ENCODE peak calls at places on chromosomes 2 and 18, in five cellular contexts. One of them, this sample, is unnamed.

GRCh38 chr18:61379827-61380226 is 46.6 kb downstream of the CDH20 start:
- DNase-seq in lower lobe of right lung: no peak
- DNase-seq in astrocyte of the spinal cord: no peak
- DNase-seq in Daoy: no peak
- DNase-seq in dermis microvascular lymphatic vessel endothelial cell: no peak
- DNase-seq in this sample: no peak

GRCh38 chr18:22470511-22471181 is 52.9 kb upstream of the CTAGE1 start:
- DNase-seq in lower lobe of right lung: no peak
- DNase-seq in astrocyte of the spinal cord: peak
- DNase-seq in Daoy: peak
- DNase-seq in dermis microvascular lymphatic vessel endothelial cell: no peak
- DNase-seq in this sample: no peak

GRCh38 chr2:48510329-48510728 is 19.6 kb upstream of the STON1 start:
- DNase-seq in lower lobe of right lung: no peak
- DNase-seq in astrocyte of the spinal cord: peak
- DNase-seq in Daoy: no peak
- DNase-seq in dermis microvascular lymphatic vessel endothelial cell: no peak
- DNase-seq in this sample: no peak

GRCh38 chr2:929011-929735 is 21.5 kb upstream of the SNTG2 start:
- DNase-seq in lower lobe of right lung: no peak
- DNase-seq in astrocyte of the spinal cord: no peak
- DNase-seq in Daoy: no peak
- DNase-seq in dermis microvascular lymphatic vessel endothelial cell: no peak
- DNase-seq in this sample: no peak

GRCh38 chr2:49978341-49978740 is 824.0 kb upstream of the FSHR start:
- DNase-seq in lower lobe of right lung: no peak
- DNase-seq in astrocyte of the spinal cord: no peak
- DNase-seq in Daoy: no peak
- DNase-seq in dermis microvascular lymphatic vessel endothelial cell: no peak
- DNase-seq in this sample: no peak

GRCh38 chr2:96970248-96970875 is 16.0 kb downstream of the FAM178B start:
- DNase-seq in lower lobe of right lung: peak
- DNase-seq in astrocyte of the spinal cord: no peak
- DNase-seq in Daoy: no peak
- DNase-seq in dermis microvascular lymphatic vessel endothelial cell: no peak
- DNase-seq in this sample: peak

GRCh38 chr2:240436626-240437180 is 1.2 kb downstream of the GPC1 start:
- DNase-seq in lower lobe of right lung: peak
- DNase-seq in astrocyte of the spinal cord: peak
- DNase-seq in Daoy: peak
- DNase-seq in dermis microvascular lymphatic vessel endothelial cell: no peak
- DNase-seq in this sample: peak

GRCh38 chr2:131077182-131077846 is 15.9 kb downstream of the FAM168B start:
- DNase-seq in lower lobe of right lung: no peak
- DNase-seq in astrocyte of the spinal cord: no peak
- DNase-seq in Daoy: no peak
- DNase-seq in dermis microvascular lymphatic vessel endothelial cell: no peak
- DNase-seq in this sample: no peak

GRCh38 chr2:171325886-171326585 is 107.8 kb downstream of the METTL8 start:
- DNase-seq in lower lobe of right lung: no peak
- DNase-seq in astrocyte of the spinal cord: no peak
- DNase-seq in Daoy: no peak
- DNase-seq in dermis microvascular lymphatic vessel endothelial cell: no peak
- DNase-seq in this sample: no peak

GRCh38 chr2:200408428-200409311 is 101.2 kb downstream of the KCTD18 start:
- DNase-seq in lower lobe of right lung: peak
- DNase-seq in astrocyte of the spinal cord: peak
- DNase-seq in Daoy: peak
- DNase-seq in dermis microvascular lymphatic vessel endothelial cell: no peak
- DNase-seq in this sample: no peak

GRCh38 chr2:45797451-45798230 is 146.2 kb downstream of the PRKCE start:
- DNase-seq in lower lobe of right lung: no peak
- DNase-seq in astrocyte of the spinal cord: no peak
- DNase-seq in Daoy: no peak
- DNase-seq in dermis microvascular lymphatic vessel endothelial cell: no peak
- DNase-seq in this sample: no peak

GRCh38 chr2:201761101-201761500 is 19.6 kb downstream of the ALS2 start:
- DNase-seq in lower lobe of right lung: no peak
- DNase-seq in astrocyte of the spinal cord: no peak
- DNase-seq in Daoy: no peak
- DNase-seq in dermis microvascular lymphatic vessel endothelial cell: no peak
- DNase-seq in this sample: no peak

GRCh38 chr2:175414872-175415487 is 233.5 kb upstream of the ATP5MC3 start:
- DNase-seq in lower lobe of right lung: peak
- DNase-seq in astrocyte of the spinal cord: peak
- DNase-seq in Daoy: peak
- DNase-seq in dermis microvascular lymphatic vessel endothelial cell: peak
- DNase-seq in this sample: peak

This sample was measured in left lung.